ENCODE peak calls at places on chromosomes 12 and 14, in five cellular contexts. S, O, D, C and L are unnamed samples.

GRCh38 chr12:109557200-109557599 is 16.1 kb downstream of the MMAB start:
- DNase-seq in S (no peak), O (no peak), D (no peak), C (no peak), L (no peak)

GRCh38 chr14:60094306-60094897 is 2.7 kb downstream of the PCNX4 start:
- DNase-seq in S (no peak), O (peak), D (no peak), C (peak), L (no peak)

GRCh38 chr12:59164226-59164625 is 243.9 kb upstream of the LRIG3 start:
- DNase-seq in S (no peak), O (no peak), D (no peak), C (no peak), L (no peak)

GRCh38 chr14:90454041-90455000 is 57.5 kb downstream of the CALM1 start:
- DNase-seq in S (peak), O (peak), D (peak), C (peak), L (peak)

GRCh38 chr12:108457006-108457733 is 57.9 kb upstream of the FICD start:
- DNase-seq in S (no peak), O (peak), D (no peak), C (peak), L (no peak)

GRCh38 chr12:109606261-109607028 is 32.9 kb downstream of the MVK start:
- DNase-seq in S (no peak), O (no peak), D (peak), C (peak), L (no peak)

GRCh38 chr14:64968167-64968566 is 4.0 kb downstream of the RAB15 start:
- DNase-seq in S (peak), O (no peak), D (no peak), C (no peak), L (no peak)

GRCh38 chr12:12333980-12334709 is 15.9 kb downstream of the MANSC1 start:
- DNase-seq in S (peak), O (peak), D (peak), C (peak), L (no peak)

GRCh38 chr12:113794774-113795173 is 171.4 kb downstream of the RBM19 start:
- DNase-seq in S (peak), O (no peak), D (no peak), C (no peak), L (no peak)

GRCh38 chr12:108307006-108307405 is 32.1 kb downstream of the CMKLR1 start:
- DNase-seq in S (no peak), O (peak), D (no peak), C (peak), L (no peak)

GRCh38 chr14:39318574-39318973 is 84.9 kb downstream of the MIA2 start:
- DNase-seq in S (no peak), O (no peak), D (no peak), C (no peak), L (no peak)

GRCh38 chr14:38238332-38238731 is 17.6 kb downstream of the CLEC14A start:
- DNase-seq in S (no peak), O (no peak), D (no peak), C (no peak), L (no peak)

GRCh38 chr14:68740798-68741480 is 51.9 kb downstream of the ZFP36L1 start:
- DNase-seq in S (no peak), O (no peak), D (no peak), C (no peak), L (no peak)

GRCh38 chr14:77230914-77231313 is 40.1 kb downstream of the NGB start:
- DNase-seq in S (no peak), O (no peak), D (no peak), C (no peak), L (no peak)

GRCh38 chr14:77222546-77223225 is 41.1 kb downstream of the TMEM63C start:
- DNase-seq in S (no peak), O (no peak), D (peak), C (no peak), L (no peak)

GRCh38 chr14:77225254-77225653 is 43.7 kb downstream of the TMEM63C start:
- DNase-seq in S (no peak), O (no peak), D (no peak), C (no peak), L (no peak)

GRCh38 chr14:77228056-77228455 is 43.0 kb downstream of the NGB start:
- DNase-seq in S (no peak), O (no peak), D (no peak), C (no peak), L (no peak)
- TF ChIP-seq CTCF in S (no peak), O (no peak), D (no peak), C (no peak), L (no peak)

DNA sequence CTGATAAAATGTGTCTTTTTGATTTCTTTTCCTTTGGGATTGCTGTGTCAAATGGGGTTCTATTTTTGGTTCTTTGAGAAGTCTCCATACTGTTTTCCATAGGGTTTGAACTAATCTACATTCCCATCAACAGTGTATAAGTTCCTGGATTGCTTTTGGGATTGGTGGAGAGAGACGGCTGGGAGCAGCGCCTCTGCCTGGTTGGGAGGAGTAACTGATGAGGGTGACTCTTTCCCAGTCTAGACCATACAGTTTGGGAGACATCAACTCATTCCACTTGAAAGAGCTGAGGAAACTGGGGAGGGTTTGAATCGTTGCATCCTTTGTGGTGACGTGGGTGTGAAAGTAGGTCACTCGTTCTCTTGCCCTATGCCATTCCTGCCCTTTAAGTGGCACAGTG is 42.3 kb upstream of the KCNA1 start:
- DNase-seq in S (no peak), O (no peak), D (no peak), C (no peak), L (no peak)
- TF ChIP-seq CTCF in S (no peak), O (no peak), D (no peak), C (no peak), L (no peak)

GRCh38 chr12:27844427-27845090 is 64.5 kb upstream of the MANSC4 start:
- DNase-seq in S (no peak), O (no peak), D (no peak), C (peak), L (no peak)

GRCh38 chr12:27843714-27844245 is 63.7 kb upstream of the MANSC4 start:
- DNase-seq in S (no peak), O (no peak), D (no peak), C (peak), L (no peak)

GRCh38 chr12:27838543-27838942 is 58.5 kb upstream of the MANSC4 start:
- DNase-seq in S (no peak), O (no peak), D (no peak), C (no peak), L (no peak)

GRCh38 chr12:27841392-27841882 is 61.4 kb upstream of the MANSC4 start:
- DNase-seq in S (no peak), O (no peak), D (no peak), C (peak), L (no peak)

GRCh38 chr12:27840229-27840999 is 60.4 kb upstream of the MANSC4 start:
- DNase-seq in S (no peak), O (peak), D (no peak), C (peak), L (no peak)
- TF ChIP-seq CTCF in S (peak), O (peak), D (no peak), C (peak), L (no peak)

GRCh38 chr14:72610096-72610830 is 283.6 kb downstream of the DPF3 start:
- DNase-seq in S (no peak), O (no peak), D (no peak), C (no peak), L (peak)

GRCh38 chr14:72607386-72608125 is 286.3 kb downstream of the DPF3 start:
- DNase-seq in S (no peak), O (no peak), D (no peak), C (no peak), L (peak)

GRCh38 chr14:72610831-72611200 is 283.1 kb downstream of the DPF3 start:
- DNase-seq in S (no peak), O (no peak), D (no peak), C (no peak), L (peak)

GRCh38 chr14:72608391-72609204 is 285.3 kb downstream of the DPF3 start:
- DNase-seq in S (no peak), O (no peak), D (no peak), C (peak), L (peak)

DNA sequence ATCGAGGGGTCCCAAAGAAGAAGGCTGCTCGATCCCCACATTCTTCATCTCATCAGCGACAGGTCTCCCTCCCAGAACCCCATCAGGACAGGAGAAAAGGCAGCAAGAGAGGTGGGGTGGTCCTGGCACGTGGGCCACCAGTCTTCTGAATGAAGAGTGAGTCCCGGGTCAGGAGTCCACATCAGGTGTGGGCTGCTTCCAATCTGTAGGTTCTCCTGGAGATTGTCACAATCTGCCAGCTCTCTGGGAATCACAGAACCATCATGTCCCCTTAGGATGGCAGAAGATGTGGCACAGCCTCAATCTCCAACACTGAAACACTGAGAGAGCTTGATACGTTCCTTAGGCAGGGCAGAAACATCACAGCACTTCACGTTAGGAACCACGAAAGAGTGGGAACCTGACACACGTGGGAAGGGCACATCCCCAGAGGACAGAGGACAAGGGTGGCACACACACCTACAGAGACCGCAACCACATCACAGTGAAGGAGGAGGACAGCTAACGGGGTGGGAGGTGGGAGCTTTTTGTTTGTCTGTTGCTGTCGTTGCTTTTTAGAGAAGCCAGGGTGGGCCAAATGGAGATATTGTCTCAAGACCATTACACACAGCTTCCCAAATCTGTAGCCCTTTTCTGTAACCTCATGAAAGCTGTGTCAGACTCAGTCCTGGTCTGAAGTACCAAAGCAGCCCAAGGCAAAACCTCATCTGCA is 284.5 kb downstream of the DPF3 start:
- DNase-seq in S (no peak), O (no peak), D (no peak), C (no peak), L (peak)
- TF ChIP-seq CTCF in S (no peak), O (no peak), D (no peak), C (no peak), L (no peak)

DNA sequence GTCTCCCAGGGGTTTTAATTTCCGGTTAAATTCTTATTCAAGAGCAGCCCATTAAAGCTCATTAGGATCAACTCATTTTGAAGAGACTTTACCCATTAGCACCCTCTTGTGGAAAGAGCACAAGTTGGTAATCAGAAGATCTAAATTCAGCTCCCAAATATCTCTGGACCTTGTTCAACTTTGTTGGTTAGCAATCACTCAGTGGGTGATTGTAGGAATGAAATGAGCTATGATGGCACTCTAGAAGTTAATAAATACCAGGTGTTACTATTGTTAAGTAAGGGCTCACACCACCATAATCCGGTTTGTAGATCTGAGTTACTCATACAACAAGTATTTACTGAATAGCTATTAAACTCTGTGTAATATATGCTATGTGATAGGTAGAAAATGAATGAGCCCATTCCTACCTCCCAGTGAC is 42.9 kb downstream of the TRIP11 start:
- DNase-seq in S (no peak), O (peak), D (no peak), C (peak), L (no peak)
- TF ChIP-seq CTCF in S (peak), O (peak), D (no peak), C (peak), L (peak)